ENCODE peak calls at places on chromosomes 1 and 21, in five cellular contexts. S, U, R, Z and M are unnamed samples.

GRCh38 chr1:43465694-43466152 is 12.0 kb upstream of the HYI start:
- DNase-seq in R (no peak), S (no peak), Z (no peak), U (no peak), M (no peak)

GRCh38 chr1:212179394-212180076 is 105.7 kb upstream of the PPP2R5A start:
- DNase-seq in S (no peak), Z (no peak), R (peak; percentile 95), U (peak; percentile 92), M (peak; percentile 95)

GRCh38 chr1:29744684-29745490 is 508.6 kb downstream of the PTPRU start:
- DNase-seq in S (no peak), U (no peak), R (no peak), Z (no peak), M (no peak)

GRCh38 chr1:117013310-117013850 is 11.8 kb downstream of the CD101 start:
- DNase-seq in Z (peak; percentile 70), R (no peak), U (no peak), S (no peak), M (no peak)

GRCh38 chr1:18118078-18118477 is 10.5 kb downstream of the IGSF21 start:
- DNase-seq in Z (no peak), R (no peak), U (no peak), S (no peak), M (no peak)

GRCh38 chr1:27937524-27937836 is 2.7 kb downstream of the SMPDL3B start:
- DNase-seq in U (no peak), Z (no peak), R (no peak), S (no peak), M (no peak)

GRCh38 chr1:201702936-201703335 is 126.0 kb upstream of the IPO9 start:
- DNase-seq in R (peak; percentile 50), S (no peak), U (no peak), Z (peak; percentile 73), M (no peak)

GRCh38 chr1:157147906-157148717 is 9.9 kb upstream of the ETV3 start:
- DNase-seq in Z (peak; percentile 20), R (peak; percentile 48), S (no peak), U (peak; percentile 26), M (no peak)

GRCh38 chr1:177384461-177384860 is 213.7 kb downstream of the BRINP2 start:
- DNase-seq in S (no peak), Z (no peak), U (no peak), R (peak; percentile 68), M (no peak)

GRCh38 chr1:214505134-214505533 is 46.3 kb downstream of the PTPN14 start:
- DNase-seq in R (no peak), Z (no peak), S (no peak), U (no peak), M (no peak)

GRCh38 chr1:236908669-236909068 is 95.6 kb downstream of the MT1HL1 start:
- DNase-seq in Z (no peak), R (no peak), U (no peak), S (no peak), M (no peak)

GRCh38 chr1:155463865-155464264 is 98.7 kb downstream of the ASH1L start:
- DNase-seq in S (no peak), U (peak; percentile 83), R (peak; percentile 87), Z (no peak), M (no peak)

GRCh38 chr1:205486258-205486657 is 18.2 kb upstream of the CDK18 start:
- DNase-seq in U (no peak), R (no peak), Z (no peak), S (no peak), M (no peak)

GRCh38 chr1:95309031-95309459 is 75.0 kb downstream of the RWDD3 start:
- DNase-seq in Z (no peak), U (peak; percentile 14), R (peak; percentile 28), S (no peak), M (peak; percentile 40)
- TF ChIP-seq CTCF in Z (no peak), U (peak; percentile 74), R (peak; percentile 82), S (peak; percentile 70), M (peak; percentile 58)

GRCh38 chr1:192615055-192615454 is 20.9 kb upstream of the RGS13 start:
- DNase-seq in S (no peak), R (no peak), Z (no peak), U (no peak), M (no peak)
- H3K27ac ChIP-seq in S (no peak overlapping the region), R (no peak overlapping the region), Z (no peak overlapping the region), U (no peak overlapping the region), M (no peak overlapping the region)

GRCh38 chr1:48917070-48917454 is 140.4 kb upstream of the BEND5 start:
- DNase-seq in R (no peak), U (no peak), S (no peak), Z (no peak), M (no peak)

GRCh38 chr1:48920741-48921330 is 144.1 kb upstream of the BEND5 start:
- DNase-seq in S (no peak), R (no peak), U (no peak), Z (no peak), M (no peak)

GRCh38 chr1:48917901-48918603 is 141.4 kb upstream of the BEND5 start:
- DNase-seq in Z (no peak), S (no peak), U (no peak), R (no peak), M (no peak)

DNA sequence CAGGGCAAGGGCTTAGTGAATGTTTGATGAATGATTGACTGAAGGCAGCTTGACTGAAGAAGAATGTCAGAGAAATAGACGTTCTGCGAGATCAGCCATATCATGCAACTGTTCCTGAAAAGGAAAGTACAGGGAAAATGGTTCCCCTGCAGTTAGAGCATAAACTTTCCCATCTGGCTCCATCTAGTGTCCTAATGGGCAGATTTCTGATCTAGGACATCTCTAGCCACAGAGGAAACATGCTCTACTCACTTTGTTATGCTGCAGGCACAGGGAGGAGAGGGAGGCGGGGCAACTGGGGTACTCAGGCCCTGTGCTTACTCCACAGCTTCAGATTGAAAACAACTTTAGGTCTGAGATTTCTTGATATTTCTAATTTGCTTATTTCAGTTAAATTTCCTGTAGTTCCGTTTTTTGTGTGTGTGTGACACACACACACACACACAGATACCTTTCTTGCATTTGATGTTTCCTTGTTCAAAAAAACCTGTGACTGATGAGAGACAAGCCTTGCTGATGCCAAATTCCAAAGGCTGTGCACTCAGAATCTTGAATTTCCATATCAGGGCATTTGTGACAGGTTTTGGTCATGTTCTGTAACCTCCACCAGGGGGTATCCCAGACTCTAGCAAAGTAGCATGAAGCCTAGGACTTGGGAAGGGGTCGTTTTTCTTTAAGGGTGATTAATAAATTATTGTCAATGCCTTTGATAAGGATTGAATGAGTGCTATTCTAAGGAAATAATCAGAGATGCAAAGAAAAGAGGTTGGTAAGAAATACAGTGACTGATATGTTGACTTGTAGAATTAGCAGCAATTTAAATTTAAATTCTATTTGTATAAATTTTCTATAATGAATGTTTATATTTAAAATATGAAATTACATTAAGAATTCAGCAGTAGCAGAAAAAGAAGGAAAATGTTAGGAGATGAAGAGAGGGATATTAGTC is 139.7 kb upstream of the BEND5 start:
- DNase-seq in Z (peak; percentile 2), R (peak; percentile 74), S (no peak), U (peak; percentile 20), M (peak; percentile 21)
- TF ChIP-seq CTCF in Z (no peak), R (peak; percentile 63), S (no peak), U (peak; percentile 72), M (peak; percentile 30)

GRCh38 chr21:43195131-43196021 is 26.6 kb downstream of the CRYAA start:
- DNase-seq in Z (no peak), R (no peak), S (no peak), U (peak; percentile 62), M (no peak)
- H3K27ac ChIP-seq in Z (no peak overlapping the region), R (no peak overlapping the region), S (no peak overlapping the region), U (peak overlapping the region; percentile 74), M (peak overlapping the region; percentile 99)